ENCODE peak calls at places on chromosomes 5 and 9, in nine cellular contexts. M is GM12891; K is stomach; Q is stimulated activated CD4-positive, alpha-beta T cell treated with anti-CD3 and anti-CD28 coated beads, Interleukin-4, amount 100 ng/mL, for 4 hours; L is kidney tubule cell; C is T-helper 9 cell; O is HEK293T; X is EL; S is activated effector memory CD4-positive, alpha-beta T cell treated with Interleukin-2 at 50 U/mL for 16 hours. Y is an unnamed sample.

GRCh38 chr9:35341585-35341984 is 148.3 kb upstream of the RUSC2 start:
- DNase-seq in M (no peak), S (no peak), X (peak; percentile 59), Q (no peak), K (peak; percentile 39), C (no peak), O (no peak), L (no peak), Y (no peak)

GRCh38 chr9:37259906-37260305 is 139.5 kb downstream of the ZCCHC7 start:
- DNase-seq in C (no peak), M (no peak), L (no peak), O (no peak), X (no peak), S (no peak), Q (no peak), K (no peak), Y (no peak)

GRCh38 chr5:168552146-168552545 is 23.0 kb downstream of the FBLL1 start:
- DNase-seq in M (no peak), O (no peak), Q (no peak), L (peak; percentile 17), X (peak; percentile 80), K (no peak), S (no peak), C (no peak), Y (no peak)

GRCh38 chr9:120375316-120375715 is 204.7 kb downstream of the CDK5RAP2 start:
- DNase-seq in O (no peak), L (no peak), C (no peak), S (no peak), K (no peak), Q (no peak), M (no peak), X (no peak), Y (no peak)

GRCh38 chr5:22488427-22488826 is 364.7 kb downstream of the CDH12 start:
- DNase-seq in M (no peak), L (no peak), K (no peak), C (no peak), S (no peak), O (no peak), Q (no peak), X (no peak), Y (no peak)

GRCh38 chr5:72812483-72812882 is 4.0 kb upstream of the TNPO1 start:
- DNase-seq in L (no peak), S (no peak), Q (no peak), K (no peak), X (no peak), O (no peak), M (no peak), C (no peak), Y (no peak)

GRCh38 chr5:157292599-157292998 is 26.7 kb downstream of the CYFIP2 start:
- DNase-seq in M (no peak), K (no peak), O (no peak), Q (no peak), C (no peak), S (no peak), L (no peak), X (no peak), Y (no peak)

GRCh38 chr9:37035472-37036236 is 1.6 kb upstream of the PAX5 start:
- DNase-seq in S (no peak), K (no peak), O (no peak), M (no peak), X (no peak), L (no peak), C (no peak), Q (no peak), Y (no peak)

GRCh38 chr9:95880011-95880690 is 4.7 kb downstream of the ERCC6L2 start:
- DNase-seq in C (no peak), S (no peak), Q (no peak), M (no peak), K (no peak), X (peak; percentile 57), L (peak; percentile 16), O (no peak), Y (no peak)

GRCh38 chr9:113624721-113625120 is 161.2 kb downstream of the RGS3 start:
- DNase-seq in X (peak; percentile 85), C (no peak), K (no peak), O (no peak), Q (no peak), S (no peak), M (no peak), L (peak; percentile 59), Y (peak; percentile 6)

GRCh38 chr5:159338143-159338542 is 7.9 kb upstream of the IL12B start:
- DNase-seq in M (no peak), L (no peak), O (no peak), C (no peak), X (no peak), Q (no peak), S (no peak), K (no peak), Y (no peak)

GRCh38 chr5:1394881-1395860 is 50.1 kb downstream of the SLC6A3 start:
- DNase-seq in Q (no peak), C (no peak), M (no peak), X (no peak), L (no peak), O (no peak), K (no peak), S (no peak), Y (no peak)

GRCh38 chr5:176694631-176695030 is 47.3 kb downstream of the TSPAN17 start:
- DNase-seq in K (no peak), O (no peak), Q (no peak), S (no peak), X (no peak), L (no peak), C (no peak), M (no peak), Y (no peak)

GRCh38 chr5:50655810-50656205 is 10.6 kb upstream of the PARP8 start:
- DNase-seq in M (no peak), C (no peak), X (no peak), S (no peak), Q (no peak), O (no peak), K (peak; percentile 70), L (no peak), Y (no peak)

GRCh38 chr9:121780641-121781040 is 129.2 kb downstream of the DAB2IP start:
- DNase-seq in K (peak; percentile 17), Q (no peak), L (no peak), X (no peak), O (no peak), C (no peak), M (no peak), S (no peak), Y (no peak)

GRCh38 chr5:58346001-58346400 is 113.9 kb downstream of the PLK2 start:
- DNase-seq in O (no peak), K (no peak), C (no peak), L (no peak), Q (no peak), M (no peak), X (no peak), S (no peak), Y (no peak)